ENCODE peak calls at places on chromosomes 11 and 22, in eight cellular contexts. One of them, this sample, is unnamed.

GRCh38 chr22:32744560-32744959 is 56.9 kb upstream of the TIMP3 start:
- DNase-seq in endothelial cell of umbilical vein: no peak
- DNase-seq in GM12864: no peak
- DNase-seq in H9: no peak
- DNase-seq in omental fat pad: no peak
- DNase-seq in dorsolateral prefrontal cortex: no peak
- DNase-seq in neural progenitor cell: no peak
- DNase-seq in brain microvascular endothelial cell: no peak
- DNase-seq in this sample: no peak

GRCh38 chr11:32586576-32587190 is 3.1 kb downstream of the EIF3M start:
- DNase-seq in endothelial cell of umbilical vein: peak; percentile 31
- DNase-seq in GM12864: no peak
- DNase-seq in H9: no peak
- DNase-seq in omental fat pad: no peak
- DNase-seq in dorsolateral prefrontal cortex: no peak
- DNase-seq in neural progenitor cell: peak; percentile 6
- DNase-seq in brain microvascular endothelial cell: peak; percentile 29
- DNase-seq in this sample: no peak

GRCh38 chr11:4991066-4991465 is 3.6 kb upstream of the OR51L1 start:
- DNase-seq in endothelial cell of umbilical vein: no peak
- DNase-seq in GM12864: no peak
- DNase-seq in H9: no peak
- DNase-seq in omental fat pad: no peak
- DNase-seq in dorsolateral prefrontal cortex: no peak
- DNase-seq in neural progenitor cell: peak; percentile 32
- DNase-seq in brain microvascular endothelial cell: peak; percentile 5
- DNase-seq in this sample: no peak

GRCh38 chr22:37077802-37078448 is 26.4 kb downstream of the KCTD17 start:
- DNase-seq in endothelial cell of umbilical vein: peak; percentile 38
- DNase-seq in GM12864: no peak
- DNase-seq in H9: peak; percentile 73
- DNase-seq in omental fat pad: peak; percentile 54
- DNase-seq in dorsolateral prefrontal cortex: peak; percentile 34
- DNase-seq in neural progenitor cell: peak; percentile 78
- DNase-seq in brain microvascular endothelial cell: peak; percentile 25
- DNase-seq in this sample: no peak

GRCh38 chr22:35473971-35474370 is 66.7 kb upstream of the RASD2 start:
- DNase-seq in endothelial cell of umbilical vein: no peak
- DNase-seq in GM12864: no peak
- DNase-seq in H9: no peak
- DNase-seq in omental fat pad: no peak
- DNase-seq in dorsolateral prefrontal cortex: no peak
- DNase-seq in neural progenitor cell: no peak
- DNase-seq in brain microvascular endothelial cell: no peak
- DNase-seq in this sample: no peak

GRCh38 chr22:28955817-28956216 is 72.4 kb downstream of the ZNRF3 start:
- DNase-seq in endothelial cell of umbilical vein: no peak
- DNase-seq in GM12864: peak; percentile 31
- DNase-seq in H9: no peak
- DNase-seq in omental fat pad: no peak
- DNase-seq in dorsolateral prefrontal cortex: no peak
- DNase-seq in neural progenitor cell: no peak
- DNase-seq in brain microvascular endothelial cell: no peak
- DNase-seq in this sample: no peak

GRCh38 chr11:117232911-117233409 is 489 bp downstream of the RNF214 start:
- DNase-seq in endothelial cell of umbilical vein: peak; percentile 16
- DNase-seq in GM12864: no peak
- DNase-seq in H9: peak; percentile 40
- DNase-seq in omental fat pad: no peak
- DNase-seq in dorsolateral prefrontal cortex: no peak
- DNase-seq in neural progenitor cell: peak; percentile 74
- DNase-seq in brain microvascular endothelial cell: no peak
- DNase-seq in this sample: no peak

GRCh38 chr11:610146-610801 is 5.5 kb downstream of the IRF7 start:
- DNase-seq in endothelial cell of umbilical vein: no peak
- DNase-seq in GM12864: no peak
- DNase-seq in H9: no peak
- DNase-seq in omental fat pad: no peak
- DNase-seq in dorsolateral prefrontal cortex: no peak
- DNase-seq in neural progenitor cell: no peak
- DNase-seq in brain microvascular endothelial cell: no peak
- DNase-seq in this sample: no peak

GRCh38 chr11:119121811-119122124 is 388 bp downstream of the HINFP start:
- DNase-seq in endothelial cell of umbilical vein: no peak
- DNase-seq in GM12864: no peak
- DNase-seq in H9: no peak
- DNase-seq in omental fat pad: no peak
- DNase-seq in dorsolateral prefrontal cortex: no peak
- DNase-seq in neural progenitor cell: no peak
- DNase-seq in brain microvascular endothelial cell: no peak
- DNase-seq in this sample: no peak

GRCh38 chr11:129324533-129325175 is 51.0 kb upstream of the BARX2 start:
- DNase-seq in endothelial cell of umbilical vein: no peak
- DNase-seq in GM12864: no peak
- DNase-seq in H9: no peak
- DNase-seq in omental fat pad: no peak
- DNase-seq in dorsolateral prefrontal cortex: no peak
- DNase-seq in neural progenitor cell: no peak
- DNase-seq in brain microvascular endothelial cell: no peak
- DNase-seq in this sample: no peak

GRCh38 chr22:20940904-20941385 is 23.7 kb downstream of the CRKL start:
- DNase-seq in endothelial cell of umbilical vein: no peak
- DNase-seq in GM12864: no peak
- DNase-seq in H9: no peak
- DNase-seq in omental fat pad: no peak
- DNase-seq in dorsolateral prefrontal cortex: no peak
- DNase-seq in neural progenitor cell: no peak
- DNase-seq in brain microvascular endothelial cell: no peak
- DNase-seq in this sample: no peak

GRCh38 chr11:13210424-13210823 is 67.2 kb upstream of the BMAL1 start:
- DNase-seq in endothelial cell of umbilical vein: peak; percentile 70
- DNase-seq in GM12864: no peak
- DNase-seq in H9: peak; percentile 79
- DNase-seq in omental fat pad: no peak
- DNase-seq in dorsolateral prefrontal cortex: peak; percentile 64
- DNase-seq in neural progenitor cell: peak; percentile 88
- DNase-seq in brain microvascular endothelial cell: peak; percentile 76
- DNase-seq in this sample: no peak

GRCh38 chr11:36350137-36350513 is 54.0 kb downstream of the PRR5L start:
- DNase-seq in endothelial cell of umbilical vein: no peak
- DNase-seq in GM12864: no peak
- DNase-seq in H9: no peak
- DNase-seq in omental fat pad: no peak
- DNase-seq in dorsolateral prefrontal cortex: no peak
- DNase-seq in neural progenitor cell: no peak
- DNase-seq in brain microvascular endothelial cell: no peak
- DNase-seq in this sample: no peak

GRCh38 chr11:73270089-73270854 is 1.9 kb upstream of the P2RY6 start:
- DNase-seq in endothelial cell of umbilical vein: no peak
- DNase-seq in GM12864: no peak
- DNase-seq in H9: peak; percentile 47
- DNase-seq in omental fat pad: no peak
- DNase-seq in dorsolateral prefrontal cortex: no peak
- DNase-seq in neural progenitor cell: no peak
- DNase-seq in brain microvascular endothelial cell: no peak
- DNase-seq in this sample: peak; percentile 67

GRCh38 chr11:96037267-96037990 is 113.5 kb upstream of the MTMR2 start:
- DNase-seq in endothelial cell of umbilical vein: no peak
- DNase-seq in GM12864: no peak
- DNase-seq in H9: no peak
- DNase-seq in omental fat pad: no peak
- DNase-seq in dorsolateral prefrontal cortex: no peak
- DNase-seq in neural progenitor cell: no peak
- DNase-seq in brain microvascular endothelial cell: peak; percentile 62
- DNase-seq in this sample: no peak

GRCh38 chr22:34976474-34976873 is 89.5 kb upstream of the ISX start:
- DNase-seq in endothelial cell of umbilical vein: no peak
- DNase-seq in GM12864: no peak
- DNase-seq in H9: no peak
- DNase-seq in omental fat pad: no peak
- DNase-seq in dorsolateral prefrontal cortex: no peak
- DNase-seq in neural progenitor cell: no peak
- DNase-seq in brain microvascular endothelial cell: no peak
- DNase-seq in this sample: no peak

GRCh38 chr11:100574894-100575769 is 112.0 kb upstream of the ARHGAP42 start:
- DNase-seq in endothelial cell of umbilical vein: peak; percentile 59
- DNase-seq in GM12864: no peak
- DNase-seq in H9: no peak
- DNase-seq in omental fat pad: no peak
- DNase-seq in dorsolateral prefrontal cortex: no peak
- DNase-seq in neural progenitor cell: no peak
- DNase-seq in brain microvascular endothelial cell: no peak
- DNase-seq in this sample: no peak
- TF ChIP-seq CTCF in endothelial cell of umbilical vein: peak; percentile 7
- TF ChIP-seq CTCF in GM12864: no peak
- TF ChIP-seq CTCF in H9: peak; percentile 68
- TF ChIP-seq CTCF in omental fat pad: no peak
- TF ChIP-seq CTCF in dorsolateral prefrontal cortex: peak; percentile 38
- TF ChIP-seq CTCF in neural progenitor cell: peak; percentile 62
- TF ChIP-seq CTCF in brain microvascular endothelial cell: peak; percentile 16
- TF ChIP-seq CTCF in this sample: peak; percentile 58

GRCh38 chr11:94973099-94973968 is at the start of the genes CWC15 and KDM4D:
- DNase-seq in endothelial cell of umbilical vein: peak; percentile 95
- DNase-seq in GM12864: peak; percentile 79
- DNase-seq in H9: peak; percentile 94
- DNase-seq in omental fat pad: peak; percentile 73
- DNase-seq in dorsolateral prefrontal cortex: peak; percentile 95
- DNase-seq in neural progenitor cell: peak; percentile 96
- DNase-seq in brain microvascular endothelial cell: peak; percentile 91
- DNase-seq in this sample: peak; percentile 95

GRCh38 chr11:94964934-94965333 is 8.4 kb downstream of the CWC15 start:
- DNase-seq in endothelial cell of umbilical vein: no peak
- DNase-seq in GM12864: no peak
- DNase-seq in H9: no peak
- DNase-seq in omental fat pad: no peak
- DNase-seq in dorsolateral prefrontal cortex: no peak
- DNase-seq in neural progenitor cell: no peak
- DNase-seq in brain microvascular endothelial cell: no peak
- DNase-seq in this sample: no peak

GRCh38 chr11:94974178-94974577 is 669 bp downstream of the KDM4D start:
- DNase-seq in endothelial cell of umbilical vein: peak; percentile 17
- DNase-seq in GM12864: no peak
- DNase-seq in H9: no peak
- DNase-seq in omental fat pad: no peak
- DNase-seq in dorsolateral prefrontal cortex: no peak
- DNase-seq in neural progenitor cell: no peak
- DNase-seq in brain microvascular endothelial cell: no peak
- DNase-seq in this sample: no peak

GRCh38 chr11:94968334-94968958 is 4.9 kb downstream of the CWC15 start:
- DNase-seq in endothelial cell of umbilical vein: peak; percentile 27
- DNase-seq in GM12864: no peak
- DNase-seq in H9: no peak
- DNase-seq in omental fat pad: no peak
- DNase-seq in dorsolateral prefrontal cortex: no peak
- DNase-seq in neural progenitor cell: no peak
- DNase-seq in brain microvascular endothelial cell: no peak
- DNase-seq in this sample: no peak
- TF ChIP-seq CTCF in endothelial cell of umbilical vein: peak; percentile 33
- TF ChIP-seq CTCF in GM12864: peak; percentile 35
- TF ChIP-seq CTCF in H9: peak; percentile 65
- TF ChIP-seq CTCF in omental fat pad: no peak
- TF ChIP-seq CTCF in dorsolateral prefrontal cortex: peak; percentile 47
- TF ChIP-seq CTCF in neural progenitor cell: peak; percentile 61
- TF ChIP-seq CTCF in brain microvascular endothelial cell: peak; percentile 57
- TF ChIP-seq CTCF in this sample: peak; percentile 74

GRCh38 chr11:110453684-110454354 is 24.1 kb downstream of the FDX1 start:
- DNase-seq in endothelial cell of umbilical vein: no peak
- DNase-seq in GM12864: no peak
- DNase-seq in H9: no peak
- DNase-seq in omental fat pad: no peak
- DNase-seq in dorsolateral prefrontal cortex: no peak
- DNase-seq in neural progenitor cell: no peak
- DNase-seq in brain microvascular endothelial cell: no peak
- DNase-seq in this sample: no peak
- TF ChIP-seq CTCF in endothelial cell of umbilical vein: no peak
- TF ChIP-seq CTCF in GM12864: no peak
- TF ChIP-seq CTCF in H9: no peak
- TF ChIP-seq CTCF in omental fat pad: no peak
- TF ChIP-seq CTCF in dorsolateral prefrontal cortex: no peak
- TF ChIP-seq CTCF in neural progenitor cell: no peak
- TF ChIP-seq CTCF in brain microvascular endothelial cell: no peak
- TF ChIP-seq CTCF in this sample: no peak

GRCh38 chr22:30968015-30968923 is at the start of gene MORC2:
- DNase-seq in endothelial cell of umbilical vein: no peak
- DNase-seq in GM12864: no peak
- DNase-seq in H9: peak; percentile 86
- DNase-seq in omental fat pad: no peak
- DNase-seq in dorsolateral prefrontal cortex: peak; percentile 47
- DNase-seq in neural progenitor cell: no peak
- DNase-seq in brain microvascular endothelial cell: no peak
- DNase-seq in this sample: no peak

GRCh38 chr22:30970356-30970746 is 1.3 kb downstream of the TUG1 start:
- DNase-seq in endothelial cell of umbilical vein: no peak
- DNase-seq in GM12864: no peak
- DNase-seq in H9: no peak
- DNase-seq in omental fat pad: no peak
- DNase-seq in dorsolateral prefrontal cortex: no peak
- DNase-seq in neural progenitor cell: no peak
- DNase-seq in brain microvascular endothelial cell: no peak
- DNase-seq in this sample: no peak

GRCh38 chr22:30968924-30969531 is at the start of gene TUG1:
- DNase-seq in endothelial cell of umbilical vein: peak; percentile 99
- DNase-seq in GM12864: peak; percentile 94
- DNase-seq in H9: peak; percentile 99
- DNase-seq in omental fat pad: peak; percentile 94
- DNase-seq in dorsolateral prefrontal cortex: peak; percentile 99
- DNase-seq in neural progenitor cell: peak; percentile 98
- DNase-seq in brain microvascular endothelial cell: peak; percentile 99
- DNase-seq in this sample: peak; percentile 99

GRCh38 chr22:30964858-30965257 is 3.7 kb downstream of the MORC2 start:
- DNase-seq in endothelial cell of umbilical vein: no peak
- DNase-seq in GM12864: no peak
- DNase-seq in H9: no peak
- DNase-seq in omental fat pad: no peak
- DNase-seq in dorsolateral prefrontal cortex: no peak
- DNase-seq in neural progenitor cell: no peak
- DNase-seq in brain microvascular endothelial cell: no peak
- DNase-seq in this sample: no peak

GRCh38 chr22:30969532-30970355 is 679 bp downstream of the TUG1 start:
- DNase-seq in endothelial cell of umbilical vein: peak; percentile 55
- DNase-seq in GM12864: peak; percentile 27
- DNase-seq in H9: peak; percentile 32
- DNase-seq in omental fat pad: no peak
- DNase-seq in dorsolateral prefrontal cortex: no peak
- DNase-seq in neural progenitor cell: no peak
- DNase-seq in brain microvascular endothelial cell: peak; percentile 7
- DNase-seq in this sample: no peak
- TF ChIP-seq CTCF in endothelial cell of umbilical vein: no peak
- TF ChIP-seq CTCF in GM12864: no peak
- TF ChIP-seq CTCF in H9: no peak
- TF ChIP-seq CTCF in omental fat pad: no peak
- TF ChIP-seq CTCF in dorsolateral prefrontal cortex: no peak
- TF ChIP-seq CTCF in neural progenitor cell: no peak
- TF ChIP-seq CTCF in brain microvascular endothelial cell: peak; percentile 22
- TF ChIP-seq CTCF in this sample: peak; percentile 11

DNA sequence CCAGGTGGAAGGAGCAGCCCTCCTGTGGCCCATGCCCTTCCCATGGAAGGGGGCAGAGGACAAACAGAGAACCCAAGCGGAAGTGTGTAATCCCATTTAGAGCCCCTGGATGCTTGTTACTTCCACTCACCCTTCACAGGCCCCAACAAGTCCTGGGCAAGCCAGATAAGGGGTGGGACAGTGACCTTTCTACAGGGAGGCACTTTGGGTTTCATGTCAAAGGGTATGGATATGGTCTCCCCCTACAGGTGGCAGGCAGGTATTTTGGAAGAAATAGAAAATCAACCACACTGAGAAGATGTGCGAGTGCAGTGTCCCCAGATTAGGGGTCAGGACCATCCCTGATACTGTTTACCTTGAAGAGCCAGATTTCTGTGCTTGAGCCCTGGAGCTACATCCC is 11.4 kb downstream of the MPEG1 start:
- DNase-seq in endothelial cell of umbilical vein: no peak
- DNase-seq in GM12864: no peak
- DNase-seq in H9: peak; percentile 45
- DNase-seq in omental fat pad: no peak
- DNase-seq in dorsolateral prefrontal cortex: no peak
- DNase-seq in neural progenitor cell: no peak
- DNase-seq in brain microvascular endothelial cell: no peak
- DNase-seq in this sample: no peak
- TF ChIP-seq CTCF in endothelial cell of umbilical vein: no peak
- TF ChIP-seq CTCF in GM12864: peak; percentile 29
- TF ChIP-seq CTCF in H9: peak; percentile 65
- TF ChIP-seq CTCF in omental fat pad: no peak
- TF ChIP-seq CTCF in dorsolateral prefrontal cortex: no peak
- TF ChIP-seq CTCF in neural progenitor cell: peak; percentile 44
- TF ChIP-seq CTCF in brain microvascular endothelial cell: peak; percentile 30
- TF ChIP-seq CTCF in this sample: no peak

This sample was measured in osteocyte.